ENCODE peak calls at places on chromosomes 3 and 15, in four cellular contexts. F is NCI-H1092; O is NCI-H69; S is activated CD8-positive, alpha-beta memory T cell treated with anti-CD3 and anti-CD28 coated beads for 24 hours. E is an unnamed sample.

GRCh38 chr15:25501828-25502446 is 63.1 kb upstream of the UBE3A start:
- DNase-seq in F (peak), O (peak), S (no peak), E (peak)

GRCh38 chr3:187186801-187187421 is 10.4 kb upstream of the RTP1 start:
- DNase-seq in F (no peak), O (no peak), S (no peak), E (no peak)

GRCh38 chr3:188664795-188665194 is 507.0 kb upstream of the TPRG1 start:
- DNase-seq in F (no peak), O (peak), S (no peak), E (peak)

GRCh38 chr3:58178528-58179234 is 32.1 kb downstream of the DNASE1L3 start:
- DNase-seq in F (no peak), O (peak), S (no peak), E (no peak)

GRCh38 chr3:176872771-176873209 is 324.5 kb downstream of the TBL1XR1 start:
- DNase-seq in F (peak), O (peak), S (peak), E (peak)

GRCh38 chr3:168094877-168095610 is 680 bp downstream of the GOLIM4 start:
- DNase-seq in F (no peak), O (peak), S (peak), E (peak)

GRCh38 chr3:10292505-10293419 is at the start of gene GHRL:
- DNase-seq in F (no peak), O (no peak), S (no peak), E (no peak)

GRCh38 chr15:37698679-37699078 is 235.8 kb upstream of the TMCO5A start:
- DNase-seq in F (no peak), O (no peak), S (no peak), E (no peak)

GRCh38 chr3:54928056-54928770 is at the start of gene LRTM1:
- DNase-seq in F (no peak), O (no peak), S (no peak), E (no peak)

GRCh38 chr15:50463423-50464358 is 39.5 kb downstream of the USP8 start:
- DNase-seq in F (no peak), O (no peak), S (no peak), E (no peak)

GRCh38 chr3:46477145-46477544 is 12.4 kb upstream of the LTF start:
- DNase-seq in F (no peak), O (no peak), S (peak), E (no peak)

GRCh38 chr3:4508048-4508981 is 15.2 kb downstream of the ITPR1 start:
- DNase-seq in F (no peak), O (no peak), S (no peak), E (no peak)

GRCh38 chr3:45992820-45993219 is 2.8 kb downstream of the FYCO1 start:
- DNase-seq in F (no peak), O (no peak), S (no peak), E (no peak)

GRCh38 chr15:76206325-76206976 is 104.8 kb downstream of the ETFA start:
- DNase-seq in F (peak), O (peak), S (no peak), E (no peak)

GRCh38 chr3:49713336-49714105 is 6.0 kb downstream of the AMIGO3 start:
- DNase-seq in F (no peak), O (no peak), S (no peak), E (no peak)

GRCh38 chr3:50655009-50655830 is 19.5 kb upstream of the DOCK3 start:
- DNase-seq in F (no peak), O (no peak), S (no peak), E (no peak)

GRCh38 chr3:141070727-141071357 is 19.7 kb downstream of the SPSB4 start:
- DNase-seq in F (no peak), O (peak), S (no peak), E (no peak)

GRCh38 chr3:116423945-116424344 is 21.3 kb downstream of the LSAMP start:
- DNase-seq in F (no peak), O (peak), S (no peak), E (no peak)

GRCh38 chr3:42654331-42655201 is 1.1 kb downstream of the ZBTB47 start:
- DNase-seq in F (no peak), O (peak), S (no peak), E (no peak)

GRCh38 chr3:194035406-194036138 is 100.4 kb upstream of the HES1 start:
- DNase-seq in F (no peak), O (no peak), S (no peak), E (no peak)

GRCh38 chr3:140617135-140617534 is 60.7 kb upstream of the TRIM42 start:
- DNase-seq in F (no peak), O (no peak), S (no peak), E (no peak)

GRCh38 chr3:196837819-196838420 is 29.8 kb upstream of the SENP5 start:
- DNase-seq in F (peak), O (peak), S (peak), E (peak)

GRCh38 chr3:158495503-158495902 is 75.5 kb upstream of the MLF1 start:
- DNase-seq in F (no peak), O (no peak), S (no peak), E (no peak)

GRCh38 chr15:39746714-39747276 is 35.8 kb downstream of the FSIP1 start:
- DNase-seq in F (no peak), O (no peak), S (no peak), E (no peak)

GRCh38 chr15:70775160-70775559 is 11.8 kb upstream of the UACA start:
- DNase-seq in F (no peak), O (no peak), S (no peak), E (no peak)

GRCh38 chr15:66023322-66023972 is 154.2 kb downstream of the RAB11A start:
- DNase-seq in F (peak), O (peak), S (no peak), E (no peak)

GRCh38 chr3:178741020-178741419 is 204.8 kb downstream of the KCNMB2 start:
- DNase-seq in F (no peak), O (no peak), S (no peak), E (no peak)

GRCh38 chr15:97235285-97235985 is 725.1 kb upstream of the ARRDC4 start:
- DNase-seq in F (no peak), O (peak), S (no peak), E (peak)

GRCh38 chr3:106302451-106303221 is 433.8 kb upstream of the CBLB start:
- DNase-seq in F (no peak), O (no peak), S (no peak), E (no peak)

GRCh38 chr15:65516997-65517865 is at the start of gene DPP8:
- DNase-seq in F (peak), O (peak), S (peak), E (peak)

GRCh38 chr3:64342940-64343691 is 117.8 kb upstream of the PRICKLE2 start:
- DNase-seq in F (no peak), O (peak), S (no peak), E (no peak)

GRCh38 chr15:73937726-73938125 is 11.5 kb downstream of the LOXL1 start:
- DNase-seq in F (no peak), O (no peak), S (no peak), E (no peak)

GRCh38 chr15:89018235-89018634 is 70.0 kb upstream of the ABHD2 start:
- DNase-seq in F (no peak), O (no peak), S (no peak), E (no peak)